ENCODE peak calls at places on chromosomes 1 and 21, in four cellular contexts. P, L, M and K are unnamed samples.

GRCh38 chr1:242447682-242448081 is 76.8 kb downstream of the PLD5 start:
- DNase-seq in P (no peak), L (no peak), M (no peak), K (no peak)

GRCh38 chr1:71351438-71351837 is 270.6 kb upstream of the ZRANB2 start:
- DNase-seq in P (peak; percentile 81), L (peak; percentile 92), M (no peak), K (no peak)

GRCh38 chr1:3481046-3481445 is 26.6 kb downstream of the ARHGEF16 start:
- DNase-seq in P (no peak), L (no peak), M (no peak), K (no peak)

GRCh38 chr1:19439464-19440171 is 45.7 kb downstream of the CAPZB start:
- DNase-seq in P (no peak), L (peak; percentile 41), M (no peak), K (no peak)

GRCh38 chr1:167057297-167057688 is 32.9 kb downstream of the GPA33 start:
- DNase-seq in P (peak; percentile 9), L (peak; percentile 37), M (no peak), K (peak; percentile 8)

GRCh38 chr1:10870493-10871096 is 74.1 kb upstream of the CASZ1 start:
- DNase-seq in P (no peak), L (no peak), M (no peak), K (no peak)

GRCh38 chr1:180775801-180776200 is 136.9 kb upstream of the KIAA1614 start:
- DNase-seq in P (no peak), L (peak; percentile 3), M (no peak), K (no peak)

GRCh38 chr21:45572231-45572630 is 30.0 kb upstream of the SLC19A1 start:
- DNase-seq in P (no peak), L (no peak), M (no peak), K (no peak)

GRCh38 chr1:201329286-201329685 is 46.0 kb downstream of the PKP1 start:
- DNase-seq in P (peak; percentile 69), L (peak; percentile 16), M (no peak), K (no peak)

GRCh38 chr21:35212393-35213127 is 163.5 kb upstream of the RUNX1 start:
- DNase-seq in P (peak; percentile 81), L (peak; percentile 42), M (no peak), K (no peak)

GRCh38 chr21:45295576-45296365 is 8.1 kb upstream of the POFUT2 start:
- DNase-seq in P (peak; percentile 91), L (no peak), M (peak; percentile 93), K (no peak)

GRCh38 chr21:35779690-35780570 is 280.4 kb downstream of the SETD4 start:
- DNase-seq in P (peak; percentile 91), L (peak; percentile 44), M (peak; percentile 86), K (no peak)

GRCh38 chr1:3722846-3723245 is 29.4 kb upstream of the CCDC27 start:
- DNase-seq in P (no peak), L (no peak), M (no peak), K (no peak)

GRCh38 chr1:92493139-92493538 is 6.4 kb upstream of the GFI1 start:
- DNase-seq in P (no peak), L (no peak), M (no peak), K (no peak)

GRCh38 chr1:119587328-119587727 is 60.7 kb downstream of the ZNF697 start:
- DNase-seq in P (no peak), L (peak; percentile 39), M (no peak), K (no peak)

GRCh38 chr1:19239876-19240275 is 11.4 kb downstream of the EMC1 start:
- DNase-seq in P (no peak), L (no peak), M (no peak), K (no peak)

GRCh38 chr1:163090321-163090945 is 21.3 kb downstream of the RGS4 start:
- DNase-seq in P (peak; percentile 84), L (peak; percentile 66), M (no peak), K (no peak)

GRCh38 chr1:194024659-194025058 is 838.2 kb upstream of the B3GALT2 start:
- DNase-seq in P (peak; percentile 81), L (peak; percentile 98), M (no peak), K (no peak)

GRCh38 chr1:159943908-159944622 is 1.3 kb downstream of the IGSF9 start:
- DNase-seq in P (no peak), L (no peak), M (no peak), K (no peak)